ENCODE peak calls at places on chromosomes 12 and 14, in nine cellular contexts. K, F, W, M, C, T, B, I and S are unnamed samples.

GRCh38 chr14:49598479-49599301 is at the start of gene LRR1:
- DNase-seq in W (peak), F (peak), M (peak), T (peak), C (peak), B (peak), K (peak), I (no peak), S (peak)

GRCh38 chr14:50944647-50945413 is 547 bp upstream of the PYGL start:
- DNase-seq in I (no peak), K (no peak), B (peak), W (no peak), C (peak), F (peak), M (no peak), T (peak), S (peak)

GRCh38 chr12:89542912-89543592 is 17.2 kb upstream of the POC1B start:
- DNase-seq in F (peak), K (peak), B (peak), C (peak), M (peak), I (peak), T (peak), W (peak), S (peak)

GRCh38 chr14:81303258-81303935 is 82.6 kb upstream of the GTF2A1 start:
- DNase-seq in B (peak), C (peak), M (peak), F (peak), I (no peak), T (peak), W (no peak), K (peak), S (peak)

GRCh38 chr12:30570206-30570890 is 125.3 kb downstream of the IPO8 start:
- DNase-seq in W (no peak), I (no peak), F (no peak), M (no peak), C (no peak), B (no peak), T (no peak), K (no peak), S (no peak)

GRCh38 chr14:61643546-61643945 is 51.8 kb upstream of the HIF1A start:
- DNase-seq in W (no peak), C (no peak), B (no peak), M (no peak), I (no peak), F (no peak), K (no peak), T (no peak), S (peak)

GRCh38 chr14:99718031-99718810 is 34.1 kb downstream of the CYP46A1 start:
- DNase-seq in B (peak), W (no peak), T (no peak), K (no peak), C (no peak), I (no peak), M (no peak), F (no peak), S (no peak)

GRCh38 chr14:32203928-32204357 is 874 bp upstream of the RNU6-8 start:
- DNase-seq in I (no peak), B (no peak), C (peak), W (no peak), F (peak), M (peak), K (no peak), T (peak), S (peak)

GRCh38 chr12:78431931-78432330 is 432.6 kb upstream of the SYT1 start:
- DNase-seq in M (no peak), W (no peak), I (no peak), C (no peak), T (no peak), K (no peak), B (no peak), F (peak), S (peak)

GRCh38 chr14:90300649-90301048 is 31.1 kb downstream of the NRDE2 start:
- DNase-seq in C (no peak), K (no peak), F (no peak), W (peak), I (no peak), B (no peak), T (no peak), M (no peak), S (no peak)